ENCODE peak calls at places on chromosomes 2 and 18, in five cellular contexts. One of them, this sample, is unnamed.

GRCh38 chr2:109318150-109318948 is 189.3 kb downstream of the SH3RF3 start:
- DNase-seq in K562: no peak
- DNase-seq in HCT116: no peak
- DNase-seq in H1: no peak
- DNase-seq in HepG2: peak
- DNase-seq in this sample: no peak

GRCh38 chr2:85707304-85707703 is 13.1 kb downstream of the GNLY start:
- DNase-seq in K562: peak
- DNase-seq in HCT116: peak
- DNase-seq in H1: no peak
- DNase-seq in HepG2: peak
- DNase-seq in this sample: peak

GRCh38 chr18:60040966-60041365 is 141.2 kb downstream of the PMAIP1 start:
- DNase-seq in K562: no peak
- DNase-seq in HCT116: no peak
- DNase-seq in H1: no peak
- DNase-seq in HepG2: no peak
- DNase-seq in this sample: no peak

GRCh38 chr2:111930875-111931274 is 32.5 kb downstream of the MERTK start:
- DNase-seq in K562: no peak
- DNase-seq in HCT116: no peak
- DNase-seq in H1: no peak
- DNase-seq in HepG2: no peak
- DNase-seq in this sample: peak

GRCh38 chr2:236679906-236680305 is 110.3 kb downstream of the ACKR3 start:
- DNase-seq in K562: no peak
- DNase-seq in HCT116: no peak
- DNase-seq in H1: no peak
- DNase-seq in HepG2: no peak
- DNase-seq in this sample: no peak

GRCh38 chr2:241561811-241562210 is 3.3 kb downstream of the BOK start:
- DNase-seq in K562: peak
- DNase-seq in HCT116: no peak
- DNase-seq in H1: no peak
- DNase-seq in HepG2: no peak
- DNase-seq in this sample: no peak

GRCh38 chr18:58135170-58135569 is 91.1 kb downstream of the NEDD4L start:
- DNase-seq in K562: no peak
- DNase-seq in HCT116: no peak
- DNase-seq in H1: no peak
- DNase-seq in HepG2: peak
- DNase-seq in this sample: peak

GRCh38 chr18:73923866-73924265 is 223.8 kb downstream of the FBXO15 start:
- DNase-seq in K562: no peak
- DNase-seq in HCT116: no peak
- DNase-seq in H1: no peak
- DNase-seq in HepG2: no peak
- DNase-seq in this sample: no peak

GRCh38 chr2:209102319-209102718 is 321.5 kb upstream of the MAP2 start:
- DNase-seq in K562: no peak
- DNase-seq in HCT116: no peak
- DNase-seq in H1: no peak
- DNase-seq in HepG2: no peak
- DNase-seq in this sample: no peak

GRCh38 chr2:165471349-165471975 is 2.0 kb downstream of the CSRNP3 start:
- DNase-seq in K562: no peak
- DNase-seq in HCT116: no peak
- DNase-seq in H1: no peak
- DNase-seq in HepG2: no peak
- DNase-seq in this sample: no peak

GRCh38 chr2:119730598-119731278 is 29.0 kb upstream of the PTPN4 start:
- DNase-seq in K562: no peak
- DNase-seq in HCT116: no peak
- DNase-seq in H1: no peak
- DNase-seq in HepG2: no peak
- DNase-seq in this sample: no peak

GRCh38 chr18:8301427-8302172 is 307.6 kb upstream of the RAB12 start:
- DNase-seq in K562: no peak
- DNase-seq in HCT116: no peak
- DNase-seq in H1: no peak
- DNase-seq in HepG2: peak
- DNase-seq in this sample: no peak

GRCh38 chr2:210531050-210531449 is 25.3 kb upstream of the CPS1 start:
- DNase-seq in K562: no peak
- DNase-seq in HCT116: no peak
- DNase-seq in H1: no peak
- DNase-seq in HepG2: no peak
- DNase-seq in this sample: no peak
- TF ChIP-seq SIN3A in K562: no peak
- TF ChIP-seq SIN3A in HCT116: no peak
- TF ChIP-seq SIN3A in H1: no peak
- TF ChIP-seq SIN3A in HepG2: no peak
- TF ChIP-seq SIN3A in this sample: no peak

DNA sequence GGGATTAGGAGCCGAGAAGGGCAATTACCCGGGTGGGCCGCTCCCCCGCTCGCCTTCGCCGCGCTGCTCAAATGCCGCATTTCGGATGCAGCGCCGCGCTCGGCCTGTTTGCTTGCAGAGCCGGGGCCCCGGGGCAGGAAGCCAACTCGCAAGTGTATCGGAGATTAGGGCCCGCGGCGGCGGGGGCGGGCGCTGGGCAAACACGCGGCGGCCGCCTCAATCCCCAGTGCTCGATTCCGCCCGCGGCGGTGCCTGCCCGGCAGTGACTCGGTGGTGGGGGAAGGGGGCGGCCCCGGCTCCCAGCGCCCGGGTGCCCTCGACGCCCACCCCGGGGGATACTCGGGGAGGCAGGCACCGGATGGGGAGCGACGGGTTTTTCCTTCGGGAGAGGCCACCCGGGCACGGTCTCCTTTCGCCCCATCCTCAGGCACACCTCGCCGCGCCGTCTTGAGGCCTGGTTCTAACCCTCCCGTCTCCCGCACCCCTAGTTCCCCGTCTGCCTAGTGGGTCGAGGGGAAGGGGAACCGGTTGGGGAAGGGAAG is 26.6 kb upstream of the NOTO start:
- DNase-seq in K562: peak
- DNase-seq in HCT116: no peak
- DNase-seq in H1: peak
- DNase-seq in HepG2: peak
- DNase-seq in this sample: no peak
- TF ChIP-seq EZH2 in K562: no peak
- TF ChIP-seq EZH2 in HCT116: no peak
- TF ChIP-seq EZH2 in H1: peak
- TF ChIP-seq EZH2 in HepG2: no peak
- TF ChIP-seq EZH2 in this sample: no peak

GRCh38 chr2:24597181-24597870 is 106.3 kb downstream of the NCOA1 start:
- DNase-seq in K562: no peak
- DNase-seq in HCT116: no peak
- DNase-seq in H1: no peak
- DNase-seq in HepG2: no peak
- DNase-seq in this sample: no peak
- TF ChIP-seq SIN3A in K562: no peak
- TF ChIP-seq SIN3A in HCT116: no peak
- TF ChIP-seq SIN3A in H1: no peak
- TF ChIP-seq SIN3A in HepG2: no peak
- TF ChIP-seq SIN3A in this sample: no peak

GRCh38 chr2:175004980-175005832 is at the start of gene CHN1:
- DNase-seq in K562: peak
- DNase-seq in HCT116: no peak
- DNase-seq in H1: peak
- DNase-seq in HepG2: peak
- DNase-seq in this sample: no peak
- TF ChIP-seq EZH2 in K562: no peak
- TF ChIP-seq EZH2 in HCT116: no peak
- TF ChIP-seq EZH2 in H1: no peak
- TF ChIP-seq EZH2 in HepG2: peak
- TF ChIP-seq EZH2 in this sample: no peak

GRCh38 chr2:1004398-1004797 is 53.7 kb downstream of the SNTG2 start:
- DNase-seq in K562: no peak
- DNase-seq in HCT116: no peak
- DNase-seq in H1: no peak
- DNase-seq in HepG2: no peak
- DNase-seq in this sample: no peak
- TF ChIP-seq SIN3A in K562: no peak
- TF ChIP-seq SIN3A in HCT116: no peak
- TF ChIP-seq SIN3A in H1: no peak
- TF ChIP-seq SIN3A in HepG2: no peak
- TF ChIP-seq SIN3A in this sample: no peak

GRCh38 chr2:219056896-219057708 is 3.6 kb downstream of the IHH start:
- DNase-seq in K562: no peak
- DNase-seq in HCT116: no peak
- DNase-seq in H1: peak
- DNase-seq in HepG2: no peak
- DNase-seq in this sample: no peak
- TF ChIP-seq EZH2 in K562: no peak
- TF ChIP-seq EZH2 in HCT116: no peak
- TF ChIP-seq EZH2 in H1: peak
- TF ChIP-seq EZH2 in HepG2: no peak
- TF ChIP-seq EZH2 in this sample: no peak

GRCh38 chr2:181999255-181999654 is 13.6 kb downstream of the PPP1R1C start:
- DNase-seq in K562: no peak
- DNase-seq in HCT116: no peak
- DNase-seq in H1: no peak
- DNase-seq in HepG2: peak
- DNase-seq in this sample: no peak

GRCh38 chr2:182004945-182005344 is 19.3 kb downstream of the PPP1R1C start:
- DNase-seq in K562: no peak
- DNase-seq in HCT116: no peak
- DNase-seq in H1: no peak
- DNase-seq in HepG2: no peak
- DNase-seq in this sample: no peak

GRCh38 chr2:181998045-181998444 is 12.4 kb downstream of the PPP1R1C start:
- DNase-seq in K562: no peak
- DNase-seq in HCT116: no peak
- DNase-seq in H1: no peak
- DNase-seq in HepG2: no peak
- DNase-seq in this sample: no peak

GRCh38 chr2:181999911-182000310 is 14.3 kb downstream of the PPP1R1C start:
- DNase-seq in K562: no peak
- DNase-seq in HCT116: no peak
- DNase-seq in H1: no peak
- DNase-seq in HepG2: no peak
- DNase-seq in this sample: no peak
- TF ChIP-seq SIN3A in K562: no peak
- TF ChIP-seq SIN3A in HCT116: no peak
- TF ChIP-seq SIN3A in H1: no peak
- TF ChIP-seq SIN3A in HepG2: no peak
- TF ChIP-seq SIN3A in this sample: no peak

GRCh38 chr2:132034646-132035045 is 127.1 kb downstream of the ANKRD30BL start:
- DNase-seq in K562: no peak
- DNase-seq in HCT116: no peak
- DNase-seq in H1: no peak
- DNase-seq in HepG2: no peak
- DNase-seq in this sample: no peak
- TF ChIP-seq EZH2 in K562: no peak
- TF ChIP-seq EZH2 in HCT116: no peak
- TF ChIP-seq EZH2 in H1: no peak
- TF ChIP-seq EZH2 in HepG2: no peak
- TF ChIP-seq EZH2 in this sample: no peak

GRCh38 chr2:173979721-173980351 is 14.7 kb upstream of the SP3 start:
- DNase-seq in K562: no peak
- DNase-seq in HCT116: no peak
- DNase-seq in H1: no peak
- DNase-seq in HepG2: no peak
- DNase-seq in this sample: no peak
- TF ChIP-seq SIN3A in K562: no peak
- TF ChIP-seq SIN3A in HCT116: no peak
- TF ChIP-seq SIN3A in H1: no peak
- TF ChIP-seq SIN3A in HepG2: no peak
- TF ChIP-seq SIN3A in this sample: no peak

GRCh38 chr18:77131100-77131651 is 1.4 kb downstream of the MBP start:
- DNase-seq in K562: no peak
- DNase-seq in HCT116: no peak
- DNase-seq in H1: no peak
- DNase-seq in HepG2: no peak
- DNase-seq in this sample: no peak

GRCh38 chr18:77133051-77133919 is 702 bp upstream of the MBP start:
- DNase-seq in K562: no peak
- DNase-seq in HCT116: no peak
- DNase-seq in H1: peak
- DNase-seq in HepG2: no peak
- DNase-seq in this sample: no peak

GRCh38 chr18:77131652-77132368 is 773 bp downstream of the MBP start:
- DNase-seq in K562: no peak
- DNase-seq in HCT116: no peak
- DNase-seq in H1: no peak
- DNase-seq in HepG2: no peak
- DNase-seq in this sample: no peak

GRCh38 chr18:77133920-77134496 is 1.4 kb upstream of the MBP start:
- DNase-seq in K562: peak
- DNase-seq in HCT116: no peak
- DNase-seq in H1: no peak
- DNase-seq in HepG2: peak
- DNase-seq in this sample: no peak

GRCh38 chr18:77132369-77133050 is at the start of gene MBP:
- DNase-seq in K562: no peak
- DNase-seq in HCT116: no peak
- DNase-seq in H1: peak
- DNase-seq in HepG2: no peak
- DNase-seq in this sample: no peak
- TF ChIP-seq EZH2 in K562: no peak
- TF ChIP-seq EZH2 in HCT116: no peak
- TF ChIP-seq EZH2 in H1: no peak
- TF ChIP-seq EZH2 in HepG2: no peak
- TF ChIP-seq EZH2 in this sample: no peak

This sample was measured in GM12878.